ENCODE peak calls at places on chromosomes 3 and 15, in ten cellular contexts. One of them, this sample, is unnamed.

GRCh38 chr15:56919708-56920637 is 1.5 kb downstream of the TCF12 start:
- DNase-seq in WERI-Rb-1: peak
- DNase-seq in RWPE2: no peak
- DNase-seq in Caki2: peak
- DNase-seq in AG09309: no peak
- DNase-seq in anterior cingulate cortex: peak
- DNase-seq in stimulated activated CD4-positive, alpha-beta T cell treated with anti-CD3 and anti-CD28 coated beads, Interleukin-4, amount 100 ng/mL, for 24 hours: peak
- DNase-seq in psoas muscle: peak
- DNase-seq in progenitor cell of endocrine pancreas: no peak
- DNase-seq in BE2C: peak
- DNase-seq in this sample: no peak

GRCh38 chr15:90268415-90268814 is 2.9 kb downstream of the NGRN start:
- DNase-seq in WERI-Rb-1: no peak
- DNase-seq in RWPE2: no peak
- DNase-seq in Caki2: no peak
- DNase-seq in AG09309: no peak
- DNase-seq in anterior cingulate cortex: no peak
- DNase-seq in stimulated activated CD4-positive, alpha-beta T cell treated with anti-CD3 and anti-CD28 coated beads, Interleukin-4, amount 100 ng/mL, for 24 hours: no peak
- DNase-seq in psoas muscle: no peak
- DNase-seq in progenitor cell of endocrine pancreas: no peak
- DNase-seq in BE2C: no peak
- DNase-seq in this sample: no peak

GRCh38 chr3:100710355-100711198 is 1.3 kb downstream of the TFG start:
- DNase-seq in WERI-Rb-1: peak
- DNase-seq in RWPE2: peak
- DNase-seq in Caki2: peak
- DNase-seq in AG09309: no peak
- DNase-seq in anterior cingulate cortex: no peak
- DNase-seq in stimulated activated CD4-positive, alpha-beta T cell treated with anti-CD3 and anti-CD28 coated beads, Interleukin-4, amount 100 ng/mL, for 24 hours: peak
- DNase-seq in psoas muscle: no peak
- DNase-seq in progenitor cell of endocrine pancreas: no peak
- DNase-seq in BE2C: peak
- DNase-seq in this sample: peak

GRCh38 chr3:152243301-152243711 is 25.4 kb upstream of the MBNL1 start:
- DNase-seq in WERI-Rb-1: no peak
- DNase-seq in RWPE2: no peak
- DNase-seq in Caki2: no peak
- DNase-seq in AG09309: no peak
- DNase-seq in anterior cingulate cortex: no peak
- DNase-seq in stimulated activated CD4-positive, alpha-beta T cell treated with anti-CD3 and anti-CD28 coated beads, Interleukin-4, amount 100 ng/mL, for 24 hours: no peak
- DNase-seq in psoas muscle: no peak
- DNase-seq in progenitor cell of endocrine pancreas: no peak
- DNase-seq in BE2C: no peak
- DNase-seq in this sample: no peak

GRCh38 chr15:39495871-39496459 is 84.9 kb upstream of the THBS1 start:
- DNase-seq in WERI-Rb-1: no peak
- DNase-seq in RWPE2: no peak
- DNase-seq in Caki2: no peak
- DNase-seq in AG09309: no peak
- DNase-seq in anterior cingulate cortex: no peak
- DNase-seq in stimulated activated CD4-positive, alpha-beta T cell treated with anti-CD3 and anti-CD28 coated beads, Interleukin-4, amount 100 ng/mL, for 24 hours: no peak
- DNase-seq in psoas muscle: no peak
- DNase-seq in progenitor cell of endocrine pancreas: no peak
- DNase-seq in BE2C: no peak
- DNase-seq in this sample: no peak

GRCh38 chr3:171966533-171967136 is 72.7 kb upstream of the FNDC3B start:
- DNase-seq in WERI-Rb-1: no peak
- DNase-seq in RWPE2: no peak
- DNase-seq in Caki2: no peak
- DNase-seq in AG09309: no peak
- DNase-seq in anterior cingulate cortex: no peak
- DNase-seq in stimulated activated CD4-positive, alpha-beta T cell treated with anti-CD3 and anti-CD28 coated beads, Interleukin-4, amount 100 ng/mL, for 24 hours: no peak
- DNase-seq in psoas muscle: no peak
- DNase-seq in progenitor cell of endocrine pancreas: no peak
- DNase-seq in BE2C: no peak
- DNase-seq in this sample: no peak

GRCh38 chr3:150394606-150395005 is 13.5 kb upstream of the TSC22D2 start:
- DNase-seq in WERI-Rb-1: no peak
- DNase-seq in RWPE2: no peak
- DNase-seq in Caki2: no peak
- DNase-seq in AG09309: no peak
- DNase-seq in anterior cingulate cortex: no peak
- DNase-seq in stimulated activated CD4-positive, alpha-beta T cell treated with anti-CD3 and anti-CD28 coated beads, Interleukin-4, amount 100 ng/mL, for 24 hours: no peak
- DNase-seq in psoas muscle: no peak
- DNase-seq in progenitor cell of endocrine pancreas: no peak
- DNase-seq in BE2C: no peak
- DNase-seq in this sample: no peak

GRCh38 chr3:70914889-70915288 is 602.5 kb upstream of the MDFIC2 start:
- DNase-seq in WERI-Rb-1: no peak
- DNase-seq in RWPE2: no peak
- DNase-seq in Caki2: no peak
- DNase-seq in AG09309: no peak
- DNase-seq in anterior cingulate cortex: no peak
- DNase-seq in stimulated activated CD4-positive, alpha-beta T cell treated with anti-CD3 and anti-CD28 coated beads, Interleukin-4, amount 100 ng/mL, for 24 hours: no peak
- DNase-seq in psoas muscle: no peak
- DNase-seq in progenitor cell of endocrine pancreas: no peak
- DNase-seq in BE2C: no peak
- DNase-seq in this sample: no peak

GRCh38 chr3:143832433-143832832 is 15.8 kb downstream of the SLC9A9 start:
- DNase-seq in WERI-Rb-1: no peak
- DNase-seq in RWPE2: no peak
- DNase-seq in Caki2: peak
- DNase-seq in AG09309: no peak
- DNase-seq in anterior cingulate cortex: no peak
- DNase-seq in stimulated activated CD4-positive, alpha-beta T cell treated with anti-CD3 and anti-CD28 coated beads, Interleukin-4, amount 100 ng/mL, for 24 hours: peak
- DNase-seq in psoas muscle: no peak
- DNase-seq in progenitor cell of endocrine pancreas: no peak
- DNase-seq in BE2C: no peak
- DNase-seq in this sample: no peak

GRCh38 chr3:4507010-4507596 is 14.0 kb downstream of the ITPR1 start:
- DNase-seq in WERI-Rb-1: no peak
- DNase-seq in RWPE2: no peak
- DNase-seq in Caki2: no peak
- DNase-seq in AG09309: no peak
- DNase-seq in anterior cingulate cortex: no peak
- DNase-seq in stimulated activated CD4-positive, alpha-beta T cell treated with anti-CD3 and anti-CD28 coated beads, Interleukin-4, amount 100 ng/mL, for 24 hours: no peak
- DNase-seq in psoas muscle: no peak
- DNase-seq in progenitor cell of endocrine pancreas: no peak
- DNase-seq in BE2C: no peak
- DNase-seq in this sample: no peak

GRCh38 chr3:169227911-169228310 is 435.6 kb downstream of the MECOM start:
- DNase-seq in WERI-Rb-1: no peak
- DNase-seq in RWPE2: no peak
- DNase-seq in Caki2: no peak
- DNase-seq in AG09309: peak
- DNase-seq in anterior cingulate cortex: no peak
- DNase-seq in stimulated activated CD4-positive, alpha-beta T cell treated with anti-CD3 and anti-CD28 coated beads, Interleukin-4, amount 100 ng/mL, for 24 hours: no peak
- DNase-seq in psoas muscle: no peak
- DNase-seq in progenitor cell of endocrine pancreas: no peak
- DNase-seq in BE2C: no peak
- DNase-seq in this sample: no peak

GRCh38 chr3:184350618-184351017 is 10.8 kb downstream of the CLCN2 start:
- DNase-seq in WERI-Rb-1: no peak
- DNase-seq in RWPE2: no peak
- DNase-seq in Caki2: no peak
- DNase-seq in AG09309: no peak
- DNase-seq in anterior cingulate cortex: no peak
- DNase-seq in stimulated activated CD4-positive, alpha-beta T cell treated with anti-CD3 and anti-CD28 coated beads, Interleukin-4, amount 100 ng/mL, for 24 hours: no peak
- DNase-seq in psoas muscle: peak
- DNase-seq in progenitor cell of endocrine pancreas: no peak
- DNase-seq in BE2C: no peak
- DNase-seq in this sample: no peak

GRCh38 chr3:155745795-155746550 is 1.1 kb upstream of the PLCH1 start:
- DNase-seq in WERI-Rb-1: peak
- DNase-seq in RWPE2: no peak
- DNase-seq in Caki2: peak
- DNase-seq in AG09309: no peak
- DNase-seq in anterior cingulate cortex: no peak
- DNase-seq in stimulated activated CD4-positive, alpha-beta T cell treated with anti-CD3 and anti-CD28 coated beads, Interleukin-4, amount 100 ng/mL, for 24 hours: no peak
- DNase-seq in psoas muscle: no peak
- DNase-seq in progenitor cell of endocrine pancreas: no peak
- DNase-seq in BE2C: peak
- DNase-seq in this sample: peak